ENCODE peak calls at places on chromosomes 2 and 18, in six cellular contexts. One of them, this sample, is unnamed.
A peak's percentile ranks its signal among the peaks of the same experiment; 100 is the strongest.

GRCh38 chr2:105114551-105114950 is 76.7 kb downstream of the MRPS9 start:
- DNase-seq in stomach: no peak
- DNase-seq in small intestine: peak; percentile 52
- DNase-seq in left ventricle myocardium inferior: no peak
- DNase-seq in Peyer's patch: no peak
- DNase-seq in GM23248: peak; percentile 74
- DNase-seq in this sample: peak; percentile 46

GRCh38 chr2:45237850-45238542 is 228.7 kb upstream of the SIX2 start:
- DNase-seq in stomach: no peak
- DNase-seq in Peyer's patch: no peak
- DNase-seq in left ventricle myocardium inferior: peak; percentile 29
- DNase-seq in small intestine: peak; percentile 17
- DNase-seq in GM23248: peak; percentile 97
- DNase-seq in this sample: peak; percentile 87

GRCh38 chr2:174022431-174022830 is 57.3 kb upstream of the SP3 start:
- DNase-seq in GM23248: no peak
- DNase-seq in small intestine: no peak
- DNase-seq in Peyer's patch: no peak
- DNase-seq in stomach: no peak
- DNase-seq in left ventricle myocardium inferior: no peak
- DNase-seq in this sample: no peak

GRCh38 chr18:22796069-22796468 is 137.1 kb upstream of the RBBP8 start:
- DNase-seq in left ventricle myocardium inferior: no peak
- DNase-seq in GM23248: peak; percentile 36
- DNase-seq in small intestine: peak; percentile 14
- DNase-seq in Peyer's patch: no peak
- DNase-seq in stomach: no peak
- DNase-seq in this sample: no peak

GRCh38 chr18:24201699-24202687 is 63.1 kb downstream of the CABYR start:
- DNase-seq in left ventricle myocardium inferior: no peak
- DNase-seq in small intestine: no peak
- DNase-seq in stomach: no peak
- DNase-seq in GM23248: no peak
- DNase-seq in Peyer's patch: no peak
- DNase-seq in this sample: no peak

GRCh38 chr2:196480653-196481322 is 158.7 kb upstream of the CCDC150 start:
- DNase-seq in left ventricle myocardium inferior: no peak
- DNase-seq in stomach: no peak
- DNase-seq in small intestine: no peak
- DNase-seq in GM23248: peak; percentile 72
- DNase-seq in Peyer's patch: no peak
- DNase-seq in this sample: no peak

GRCh38 chr2:240320561-240321091 is 114.8 kb upstream of the GPC1 start:
- DNase-seq in GM23248: peak; percentile 37
- DNase-seq in stomach: no peak
- DNase-seq in Peyer's patch: no peak
- DNase-seq in left ventricle myocardium inferior: no peak
- DNase-seq in small intestine: no peak
- DNase-seq in this sample: no peak

GRCh38 chr18:22674300-22674699 is 256.6 kb upstream of the CTAGE1 start:
- DNase-seq in GM23248: peak; percentile 93
- DNase-seq in stomach: no peak
- DNase-seq in left ventricle myocardium inferior: no peak
- DNase-seq in small intestine: no peak
- DNase-seq in Peyer's patch: no peak
- DNase-seq in this sample: peak; percentile 33

GRCh38 chr2:45177870-45178269 is 168.6 kb upstream of the SIX2 start:
- DNase-seq in GM23248: peak; percentile 98
- DNase-seq in left ventricle myocardium inferior: no peak
- DNase-seq in Peyer's patch: no peak
- DNase-seq in stomach: no peak
- DNase-seq in small intestine: no peak
- DNase-seq in this sample: peak; percentile 70

GRCh38 chr18:24268784-24269550 is 128.7 kb downstream of the OSBPL1A start:
- DNase-seq in left ventricle myocardium inferior: no peak
- DNase-seq in Peyer's patch: no peak
- DNase-seq in stomach: no peak
- DNase-seq in small intestine: peak; percentile 65
- DNase-seq in GM23248: no peak
- DNase-seq in this sample: peak; percentile 87

GRCh38 chr2:96265349-96265839 is 403 bp downstream of the TMEM127 start:
- DNase-seq in small intestine: no peak
- DNase-seq in GM23248: peak; percentile 60
- DNase-seq in stomach: peak; percentile 36
- DNase-seq in Peyer's patch: peak; percentile 44
- DNase-seq in left ventricle myocardium inferior: peak; percentile 59
- DNase-seq in this sample: peak; percentile 56

GRCh38 chr2:161078211-161078539 is 82.1 kb upstream of the TANK start:
- DNase-seq in left ventricle myocardium inferior: no peak
- DNase-seq in stomach: no peak
- DNase-seq in small intestine: no peak
- DNase-seq in GM23248: no peak
- DNase-seq in Peyer's patch: no peak
- DNase-seq in this sample: no peak

GRCh38 chr18:24964213-24964612 is 387.8 kb downstream of the ZNF521 start:
- DNase-seq in GM23248: peak; percentile 17
- DNase-seq in Peyer's patch: peak; percentile 50
- DNase-seq in small intestine: peak; percentile 17
- DNase-seq in stomach: no peak
- DNase-seq in left ventricle myocardium inferior: no peak
- DNase-seq in this sample: no peak

GRCh38 chr18:56423626-56424025 is 214.8 kb downstream of the TXNL1 start:
- DNase-seq in stomach: no peak
- DNase-seq in small intestine: no peak
- DNase-seq in left ventricle myocardium inferior: no peak
- DNase-seq in Peyer's patch: no peak
- DNase-seq in GM23248: peak; percentile 5
- DNase-seq in this sample: no peak

GRCh38 chr18:49752095-49752457 is 61.3 kb downstream of the ACAA2 start:
- DNase-seq in small intestine: no peak
- DNase-seq in GM23248: no peak
- DNase-seq in Peyer's patch: no peak
- DNase-seq in stomach: no peak
- DNase-seq in left ventricle myocardium inferior: no peak
- DNase-seq in this sample: no peak

GRCh38 chr18:57792741-57793629 is 10.1 kb downstream of the ATP8B1 start:
- DNase-seq in Peyer's patch: no peak
- DNase-seq in GM23248: peak; percentile 27
- DNase-seq in stomach: no peak
- DNase-seq in small intestine: no peak
- DNase-seq in left ventricle myocardium inferior: no peak
- DNase-seq in this sample: no peak

GRCh38 chr2:150729495-150729955 is 242.1 kb upstream of the RND3 start:
- DNase-seq in stomach: no peak
- DNase-seq in small intestine: no peak
- DNase-seq in left ventricle myocardium inferior: no peak
- DNase-seq in GM23248: peak; percentile 66
- DNase-seq in Peyer's patch: no peak
- DNase-seq in this sample: no peak

GRCh38 chr2:57802243-57802642 is 244.4 kb upstream of the VRK2 start:
- DNase-seq in small intestine: no peak
- DNase-seq in Peyer's patch: no peak
- DNase-seq in GM23248: no peak
- DNase-seq in left ventricle myocardium inferior: no peak
- DNase-seq in stomach: no peak
- DNase-seq in this sample: no peak

GRCh38 chr2:55452879-55453278 is 33.2 kb upstream of the CCDC88A start:
- DNase-seq in stomach: no peak
- DNase-seq in GM23248: no peak
- DNase-seq in left ventricle myocardium inferior: no peak
- DNase-seq in small intestine: no peak
- DNase-seq in Peyer's patch: no peak
- DNase-seq in this sample: no peak

GRCh38 chr2:95115418-95115817 is 6.2 kb downstream of the MRPS5 start:
- DNase-seq in Peyer's patch: peak; percentile 60
- DNase-seq in small intestine: peak; percentile 81
- DNase-seq in stomach: peak; percentile 81
- DNase-seq in GM23248: peak; percentile 79
- DNase-seq in left ventricle myocardium inferior: peak; percentile 46
- DNase-seq in this sample: peak; percentile 69

GRCh38 chr2:26901326-26902183 is 53.6 kb downstream of the DPYSL5 start:
- DNase-seq in left ventricle myocardium inferior: peak; percentile 25
- DNase-seq in stomach: no peak
- DNase-seq in small intestine: no peak
- DNase-seq in GM23248: no peak
- DNase-seq in Peyer's patch: no peak
- DNase-seq in this sample: no peak

GRCh38 chr2:26898480-26899058 is 50.6 kb downstream of the DPYSL5 start:
- DNase-seq in left ventricle myocardium inferior: no peak
- DNase-seq in small intestine: peak; percentile 44
- DNase-seq in Peyer's patch: no peak
- DNase-seq in stomach: no peak
- DNase-seq in GM23248: no peak
- DNase-seq in this sample: no peak

GRCh38 chr2:26899500-26900164 is 51.7 kb downstream of the DPYSL5 start:
- DNase-seq in left ventricle myocardium inferior: no peak
- DNase-seq in GM23248: no peak
- DNase-seq in stomach: no peak
- DNase-seq in Peyer's patch: no peak
- DNase-seq in small intestine: no peak
- DNase-seq in this sample: no peak

GRCh38 chr2:26903676-26904075 is 55.7 kb downstream of the DPYSL5 start:
- DNase-seq in Peyer's patch: no peak
- DNase-seq in small intestine: no peak
- DNase-seq in stomach: no peak
- DNase-seq in GM23248: no peak
- DNase-seq in left ventricle myocardium inferior: no peak
- DNase-seq in this sample: no peak

DNA sequence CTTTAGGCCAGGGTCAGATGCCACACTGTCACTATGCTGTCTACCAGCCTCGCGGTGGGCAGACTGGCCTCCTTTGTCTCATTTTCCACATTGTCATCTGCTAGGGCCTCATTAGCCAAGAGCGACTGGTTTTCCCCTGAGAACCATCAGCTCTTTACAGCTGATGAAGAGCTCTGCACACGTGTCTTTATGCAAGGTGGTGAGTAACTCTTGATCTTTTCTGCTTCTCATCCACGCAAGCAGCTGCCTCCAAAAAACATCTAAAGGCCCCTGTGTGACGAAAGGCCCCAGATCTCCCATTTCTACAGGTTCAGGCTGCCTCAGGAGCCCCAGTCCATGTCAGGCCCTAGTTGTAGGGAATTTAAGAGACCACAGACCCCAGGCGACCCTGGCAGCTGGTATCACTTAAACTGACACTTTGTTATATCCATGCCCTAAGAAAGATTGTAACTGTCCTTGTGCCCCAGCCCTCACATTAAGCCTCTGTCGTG is 52.9 kb downstream of the DPYSL5 start:
- DNase-seq in left ventricle myocardium inferior: no peak
- DNase-seq in stomach: no peak
- DNase-seq in small intestine: no peak
- DNase-seq in Peyer's patch: no peak
- DNase-seq in GM23248: peak; percentile 17
- DNase-seq in this sample: no peak
- H3K4me3 ChIP-seq in left ventricle myocardium inferior: no peak overlapping the region
- H3K4me3 ChIP-seq in stomach: no peak overlapping the region
- H3K4me3 ChIP-seq in small intestine: no peak overlapping the region
- H3K4me3 ChIP-seq in Peyer's patch: no peak overlapping the region
- H3K4me3 ChIP-seq in GM23248: no peak overlapping the region
- H3K4me3 ChIP-seq in this sample: no peak overlapping the region

GRCh38 chr18:45761512-45762114 is 37.6 kb downstream of the SLC14A1 start:
- DNase-seq in Peyer's patch: no peak
- DNase-seq in stomach: no peak
- DNase-seq in GM23248: no peak
- DNase-seq in small intestine: no peak
- DNase-seq in left ventricle myocardium inferior: no peak
- DNase-seq in this sample: no peak
- H3K4me1 ChIP-seq in Peyer's patch: no peaks in the 10 kb centered on the region
- H3K4me1 ChIP-seq in stomach: no peaks in the 10 kb centered on the region
- H3K4me1 ChIP-seq in GM23248: peaks cover 17% of the 10 kb centered on the region
- H3K4me1 ChIP-seq in small intestine: no peaks in the 10 kb centered on the region
- H3K4me1 ChIP-seq in left ventricle myocardium inferior: peaks cover 31% of the 10 kb centered on the region
- H3K4me1 ChIP-seq in this sample: peaks cover 9% of the 10 kb centered on the region

GRCh38 chr18:2570772-2571199 is 519 bp downstream of the METTL4 start:
- DNase-seq in Peyer's patch: peak; percentile 72
- DNase-seq in left ventricle myocardium inferior: peak; percentile 63
- DNase-seq in GM23248: peak; percentile 85
- DNase-seq in small intestine: peak; percentile 59
- DNase-seq in stomach: peak; percentile 67
- DNase-seq in this sample: peak; percentile 74

GRCh38 chr18:2568129-2568528 is 3.2 kb downstream of the METTL4 start:
- DNase-seq in Peyer's patch: no peak
- DNase-seq in small intestine: no peak
- DNase-seq in left ventricle myocardium inferior: no peak
- DNase-seq in stomach: no peak
- DNase-seq in GM23248: no peak
- DNase-seq in this sample: no peak

GRCh38 chr18:2569338-2570207 is 1.7 kb downstream of the METTL4 start:
- DNase-seq in Peyer's patch: no peak
- DNase-seq in GM23248: no peak
- DNase-seq in small intestine: no peak
- DNase-seq in left ventricle myocardium inferior: no peak
- DNase-seq in stomach: no peak
- DNase-seq in this sample: no peak

GRCh38 chr18:2571200-2572143 is at the start of the genes METTL4 and NDC80:
- DNase-seq in stomach: peak; percentile 84
- DNase-seq in GM23248: peak; percentile 95
- DNase-seq in Peyer's patch: peak; percentile 81
- DNase-seq in left ventricle myocardium inferior: peak; percentile 84
- DNase-seq in small intestine: peak; percentile 84
- DNase-seq in this sample: peak; percentile 86

DNA sequence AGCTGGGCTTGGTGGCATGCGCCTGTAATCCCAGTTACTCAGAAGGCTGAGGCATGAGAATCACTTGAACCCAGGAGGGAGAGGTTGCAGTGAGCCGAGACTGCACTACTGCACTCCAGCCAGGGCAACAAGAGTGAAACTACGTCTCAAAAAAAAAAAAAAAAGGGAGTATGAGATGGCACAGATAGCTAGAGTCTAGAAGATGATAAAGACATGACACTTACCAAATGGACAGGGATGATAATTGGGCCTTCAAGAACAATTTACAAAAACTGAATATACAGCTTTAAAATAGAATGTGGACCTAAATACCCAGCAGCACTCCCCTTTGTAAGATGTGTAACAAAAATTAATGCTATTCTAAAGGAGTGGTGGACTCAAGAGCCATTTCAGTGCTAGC is 2.7 kb downstream of the METTL4 start:
- DNase-seq in stomach: no peak
- DNase-seq in GM23248: no peak
- DNase-seq in left ventricle myocardium inferior: no peak
- DNase-seq in small intestine: no peak
- DNase-seq in Peyer's patch: no peak
- DNase-seq in this sample: no peak
- H3K4me3 ChIP-seq in stomach: no peak overlapping the region
- H3K4me3 ChIP-seq in GM23248: no peak overlapping the region
- H3K4me3 ChIP-seq in left ventricle myocardium inferior: no peak overlapping the region
- H3K4me3 ChIP-seq in small intestine: no peak overlapping the region
- H3K4me3 ChIP-seq in Peyer's patch: no peak overlapping the region
- H3K4me3 ChIP-seq in this sample: no peak overlapping the region

GRCh38 chr2:42959993-42960834 is 167.8 kb upstream of the HAAO start:
- DNase-seq in stomach: no peak
- DNase-seq in GM23248: no peak
- DNase-seq in Peyer's patch: no peak
- DNase-seq in small intestine: no peak
- DNase-seq in left ventricle myocardium inferior: no peak
- DNase-seq in this sample: no peak
- H3K4me1 ChIP-seq in stomach: peaks cover 65% of the 10 kb centered on the region
- H3K4me1 ChIP-seq in GM23248: peaks cover 58% of the 10 kb centered on the region
- H3K4me1 ChIP-seq in Peyer's patch: no peaks in the 10 kb centered on the region
- H3K4me1 ChIP-seq in small intestine: peaks cover 10% of the 10 kb centered on the region
- H3K4me1 ChIP-seq in left ventricle myocardium inferior: peaks cover 77% of the 10 kb centered on the region
- H3K4me1 ChIP-seq in this sample: peaks cover 69% of the 10 kb centered on the region

GRCh38 chr2:61530365-61531148 is 7.6 kb downstream of the XPO1 start:
- DNase-seq in stomach: no peak
- DNase-seq in left ventricle myocardium inferior: no peak
- DNase-seq in small intestine: no peak
- DNase-seq in GM23248: no peak
- DNase-seq in Peyer's patch: no peak
- DNase-seq in this sample: no peak
- H3K4me3 ChIP-seq in stomach: no peak overlapping the region
- H3K4me3 ChIP-seq in left ventricle myocardium inferior: no peak overlapping the region
- H3K4me3 ChIP-seq in small intestine: no peak overlapping the region
- H3K4me3 ChIP-seq in GM23248: no peak overlapping the region
- H3K4me3 ChIP-seq in Peyer's patch: no peak overlapping the region
- H3K4me3 ChIP-seq in this sample: no peak overlapping the region

This sample was measured in PC-9.